ENCODE peak calls at places on chromosomes 13 and 19, in five cellular contexts. Q, B, G, X and V are unnamed samples.

GRCh38 chr19:13689050-13689449 is 75.3 kb upstream of the MRI1 start:
- DNase-seq in G (no peak), B (no peak), Q (no peak), X (no peak), V (no peak)

GRCh38 chr19:5339950-5340636 is 519 bp downstream of the PTPRS start:
- DNase-seq in B (no peak), X (no peak), Q (no peak), G (no peak), V (no peak)

GRCh38 chr19:5691205-5691929 is 1.3 kb downstream of the RPL36 start:
- DNase-seq in Q (peak; percentile 86), G (peak; percentile 52), B (peak; percentile 75), X (peak; percentile 83), V (no peak)

GRCh38 chr13:73317140-73317539 is 258.3 kb downstream of the KLF5 start:
- DNase-seq in X (no peak), Q (no peak), B (no peak), G (no peak), V (no peak)

GRCh38 chr19:14059093-14059480 is 2.8 kb downstream of the PALM3 start:
- DNase-seq in Q (no peak), G (no peak), X (no peak), B (no peak), V (no peak)

GRCh38 chr19:17466487-17466850 is 3.9 kb upstream of the SLC27A1 start:
- DNase-seq in Q (no peak), X (no peak), G (no peak), B (no peak), V (no peak)

GRCh38 chr19:9009935-9010651 is at the start of gene MUC16:
- DNase-seq in X (no peak), G (peak; percentile 5), Q (no peak), B (no peak), V (no peak)

GRCh38 chr13:26460652-26461051 is 96.8 kb upstream of the WASF3 start:
- DNase-seq in B (peak; percentile 28), Q (no peak), G (no peak), X (peak; percentile 94), V (no peak)

GRCh38 chr13:37429976-37430375 is 168.6 kb downstream of the POSTN start:
- DNase-seq in Q (no peak), B (no peak), X (no peak), G (peak; percentile 39), V (no peak)

GRCh38 chr13:107203146-107203847 is 635.4 kb upstream of the ARGLU1 start:
- DNase-seq in G (no peak), X (no peak), Q (no peak), B (no peak), V (no peak)

GRCh38 chr13:52070929-52071523 is 46.5 kb downstream of the UTP14C start:
- DNase-seq in B (no peak), G (peak; percentile 46), X (no peak), Q (no peak), V (no peak)

GRCh38 chr13:49220856-49221614 is 897 bp downstream of the MLNR start:
- DNase-seq in Q (no peak), B (no peak), G (no peak), X (no peak), V (no peak)

GRCh38 chr13:94390881-94391280 is 88.6 kb downstream of the DCT start:
- DNase-seq in X (no peak), Q (no peak), G (no peak), B (no peak), V (no peak)

GRCh38 chr19:14480695-14481069 is 5.5 kb upstream of the PTGER1 start:
- DNase-seq in B (no peak), Q (no peak), X (no peak), G (no peak), V (no peak)

GRCh38 chr19:36215276-36216171 is 618 bp downstream of the ZNF146 start:
- DNase-seq in B (no peak), G (peak; percentile 10), Q (peak; percentile 49), X (no peak), V (no peak)

GRCh38 chr13:45882626-45883025 is 31.1 kb upstream of the SIAH3 start:
- DNase-seq in G (no peak), X (no peak), Q (no peak), B (no peak), V (no peak)

GRCh38 chr19:38693380-38694223 is 46.2 kb downstream of the ACTN4 start:
- DNase-seq in B (no peak), Q (no peak), G (peak; percentile 98), X (peak; percentile 70), V (no peak)

GRCh38 chr19:4326837-4327251 is 11.8 kb downstream of the STAP2 start:
- DNase-seq in B (peak; percentile 47), Q (no peak), X (no peak), G (no peak), V (no peak)

GRCh38 chr19:15640904-15641597 is 354 bp downstream of the CYP4F3 start:
- DNase-seq in Q (no peak), X (no peak), B (no peak), G (peak; percentile 56), V (no peak)

GRCh38 chr19:17766543-17767131 is 15.4 kb downstream of the FCHO1 start:
- DNase-seq in G (peak; percentile 68), Q (peak; percentile 90), X (peak; percentile 80), B (peak; percentile 85), V (no peak)

GRCh38 chr19:48650974-48651681 is 5.1 kb upstream of the CA11 start:
- DNase-seq in G (no peak), B (no peak), Q (no peak), X (no peak), V (no peak)

GRCh38 chr19:30036154-30037129 is 94.4 kb downstream of the URI1 start:
- DNase-seq in X (no peak), B (no peak), G (peak; percentile 17), Q (no peak), V (no peak)

GRCh38 chr13:36345438-36346221 is 564 bp downstream of the SPART start:
- DNase-seq in G (peak; percentile 83), Q (peak; percentile 89), X (peak; percentile 68), B (peak; percentile 88), V (no peak)

GRCh38 chr19:31226536-31226935 is 122.7 kb downstream of the TSHZ3 start:
- DNase-seq in B (no peak), X (no peak), G (no peak), Q (no peak), V (no peak)

GRCh38 chr13:29595380-29596063 is at the start of gene SLC7A1:
- DNase-seq in B (peak; percentile 69), Q (peak; percentile 85), G (peak; percentile 87), X (peak; percentile 79), V (peak; percentile 16)

GRCh38 chr19:2278504-2279158 is 3.3 kb downstream of the PEAK3 start:
- DNase-seq in G (no peak), B (no peak), Q (no peak), X (no peak), V (no peak)

GRCh38 chr19:2274937-2275535 is 6.9 kb downstream of the PEAK3 start:
- DNase-seq in B (peak; percentile 65), Q (no peak), X (peak; percentile 79), G (peak; percentile 44), V (no peak)

GRCh38 chr19:2276429-2276989 is 5.5 kb downstream of the PEAK3 start:
- DNase-seq in Q (no peak), X (no peak), G (no peak), B (no peak), V (no peak)

GRCh38 chr19:2275588-2276428 is 6.2 kb downstream of the PEAK3 start:
- DNase-seq in X (no peak), B (peak; percentile 60), G (no peak), Q (no peak), V (no peak)

DNA sequence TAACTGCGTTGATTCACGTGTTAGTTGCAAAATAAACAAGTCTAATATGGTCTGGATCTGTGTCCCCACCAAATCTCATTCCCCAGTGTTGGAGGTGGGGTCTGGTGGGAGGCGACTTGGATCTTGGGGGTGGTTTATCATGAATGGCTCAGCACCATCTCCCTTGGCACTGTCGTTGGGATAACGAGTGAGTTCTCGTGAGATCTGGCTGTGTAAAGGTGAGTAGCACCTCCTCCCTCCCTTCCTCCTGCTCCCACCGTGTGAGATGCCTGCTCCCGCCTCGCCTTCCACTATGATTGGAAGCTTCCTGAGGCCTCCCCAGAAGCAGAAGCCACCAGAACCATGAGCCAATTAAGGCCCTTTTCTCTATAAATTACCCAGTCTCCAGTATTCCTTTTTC is 4.8 kb downstream of the PEAK3 start:
- DNase-seq in G (no peak), Q (no peak), X (no peak), B (no peak), V (no peak)
- H3K4me1 ChIP-seq in G (peaks cover 21% of the 10 kb centered on the region), Q (peaks cover 54% of the 10 kb centered on the region), X (peaks cover 25% of the 10 kb centered on the region), B (peaks cover 23% of the 10 kb centered on the region), V (peaks cover 43% of the 10 kb centered on the region)

GRCh38 chr19:1245468-1245867 is 2.9 kb upstream of the MIDN start:
- DNase-seq in G (no peak), Q (no peak), B (no peak), X (no peak), V (no peak)
- H3K4me1 ChIP-seq in G (peaks cover 42% of the 10 kb centered on the region), Q (peaks cover 76% of the 10 kb centered on the region), B (peaks cover 21% of the 10 kb centered on the region), X (peaks cover 65% of the 10 kb centered on the region), V (peaks cover 63% of the 10 kb centered on the region)

GRCh38 chr19:11101057-11101456 is 11.8 kb downstream of the LDLR start:
- DNase-seq in G (no peak), B (no peak), Q (no peak), X (no peak), V (no peak)

GRCh38 chr19:11098861-11099260 is 9.6 kb downstream of the LDLR start:
- DNase-seq in X (no peak), Q (no peak), B (no peak), G (no peak), V (no peak)

GRCh38 chr19:11100064-11100463 is 10.8 kb downstream of the LDLR start:
- DNase-seq in Q (no peak), G (no peak), X (no peak), B (no peak), V (no peak)

GRCh38 chr19:11096210-11096841 is 7.1 kb downstream of the LDLR start:
- DNase-seq in G (peak; percentile 49), X (peak; percentile 76), B (peak; percentile 68), Q (no peak), V (no peak)

DNA sequence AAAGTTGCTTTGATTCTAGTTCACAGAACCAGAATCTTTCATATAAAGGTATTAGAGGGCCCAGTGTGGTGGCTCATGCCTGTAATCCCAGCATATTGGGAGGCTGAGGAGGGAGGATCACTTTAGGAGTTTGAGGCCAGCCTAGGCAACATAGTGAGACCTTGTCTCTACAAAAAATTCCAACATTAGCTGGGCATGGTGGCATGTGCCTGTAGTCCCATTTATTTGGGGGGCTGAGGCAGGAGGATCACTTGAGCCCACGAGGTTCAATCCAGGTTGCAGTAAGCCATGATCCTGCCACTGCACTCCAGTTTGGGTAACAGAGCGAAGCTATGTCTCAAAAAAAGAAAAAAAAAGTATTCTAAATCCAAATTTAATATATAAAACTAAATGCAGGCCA is 9.1 kb downstream of the LDLR start:
- DNase-seq in X (no peak), G (no peak), Q (no peak), B (no peak), V (no peak)
- H3K4me1 ChIP-seq in X (peaks cover 17% of the 10 kb centered on the region), G (peaks cover 48% of the 10 kb centered on the region), Q (peaks cover 35% of the 10 kb centered on the region), B (peaks cover 11% of the 10 kb centered on the region), V (peaks cover 33% of the 10 kb centered on the region)

GRCh38 chr19:49799271-49799797 is 13.8 kb downstream of the FUZ start:
- DNase-seq in X (no peak), G (no peak), Q (no peak), B (no peak), V (no peak)

GRCh38 chr19:49799798-49800376 is 13.2 kb downstream of the FUZ start:
- DNase-seq in B (no peak), X (no peak), G (no peak), Q (no peak), V (no peak)

GRCh38 chr19:49801401-49801888 is 11.6 kb downstream of the FUZ start:
- DNase-seq in X (no peak), Q (no peak), B (no peak), G (no peak), V (no peak)

GRCh38 chr19:49800771-49801170 is 12.3 kb downstream of the FUZ start:
- DNase-seq in G (no peak), X (no peak), Q (no peak), B (no peak), V (no peak)

GRCh38 chr19:49798574-49798973 is 14.5 kb downstream of the FUZ start:
- DNase-seq in G (no peak), X (no peak), B (no peak), Q (no peak), V (no peak)
- H3K4me1 ChIP-seq in G (no peaks in the 10 kb centered on the region), X (peaks cover 6% of the 10 kb centered on the region), B (peaks cover 8% of the 10 kb centered on the region), Q (no peaks in the 10 kb centered on the region), V (no peaks in the 10 kb centered on the region)